ENCODE peak calls at places on chromosomes 5 and 9, in nine cellular contexts. Q, O, B, C, W, E, T, A and M are unnamed samples.

GRCh38 chr9:114287763-114288232 is 35.1 kb upstream of the ORM1 start:
- DNase-seq in T (peak), B (no peak), A (no peak), Q (no peak), W (no peak), C (no peak), E (no peak), O (no peak), M (no peak)

GRCh38 chr5:68449380-68449779 is 233.8 kb downstream of the PIK3R1 start:
- DNase-seq in A (no peak), Q (no peak), E (no peak), B (no peak), W (no peak), T (no peak), O (no peak), C (no peak), M (no peak)

GRCh38 chr5:60382761-60383160 is 317.2 kb downstream of the DEPDC1B start:
- DNase-seq in W (peak), E (peak), A (peak), C (no peak), Q (peak), T (no peak), B (no peak), O (no peak), M (no peak)

GRCh38 chr9:11159318-11159862 is 546.6 kb upstream of the PTPRD start:
- DNase-seq in B (no peak), A (no peak), O (no peak), T (no peak), C (no peak), W (no peak), Q (no peak), E (no peak), M (no peak)

GRCh38 chr5:106493910-106494309 is 1176.8 kb downstream of the EFNA5 start:
- DNase-seq in C (no peak), O (no peak), T (no peak), W (no peak), A (no peak), E (no peak), Q (no peak), B (no peak), M (no peak)

GRCh38 chr5:79508794-79509193 is 5.1 kb downstream of the HOMER1 start:
- DNase-seq in T (no peak), B (no peak), A (no peak), E (no peak), C (no peak), W (no peak), Q (no peak), O (no peak), M (no peak)

GRCh38 chr5:71533614-71534013 is 53.5 kb upstream of the MCCC2 start:
- DNase-seq in C (no peak), O (no peak), W (no peak), T (no peak), E (peak), Q (peak), B (no peak), A (no peak), M (no peak)

GRCh38 chr9:8070779-8071444 is 271.3 kb upstream of the DMAC1 start:
- DNase-seq in B (no peak), C (no peak), T (no peak), W (no peak), O (no peak), A (no peak), E (no peak), Q (no peak), M (no peak)

GRCh38 chr9:127020526-127021078 is 101.8 kb downstream of the ANGPTL2 start:
- DNase-seq in B (no peak), Q (no peak), E (no peak), W (no peak), A (no peak), C (no peak), T (no peak), O (no peak), M (no peak)

GRCh38 chr9:129436751-129437625 is 183.9 kb downstream of the C9orf50 start:
- DNase-seq in O (no peak), T (peak), B (peak), E (peak), W (peak), Q (no peak), A (peak), C (no peak), M (peak)

GRCh38 chr5:111278824-111279504 is 54.8 kb downstream of the CAMK4 start:
- DNase-seq in A (peak), B (peak), W (peak), C (no peak), O (peak), Q (peak), E (peak), T (peak), M (peak)

GRCh38 chr9:4929917-4930316 is 55.2 kb upstream of the JAK2 start:
- DNase-seq in O (no peak), T (no peak), C (no peak), W (no peak), E (peak), B (no peak), Q (no peak), A (no peak), M (no peak)

GRCh38 chr9:93456504-93456903 is 3.1 kb upstream of the FAM120AOS start:
- DNase-seq in Q (peak), B (no peak), E (no peak), C (no peak), A (no peak), O (no peak), W (no peak), T (no peak), M (no peak)

GRCh38 chr9:13444272-13444608 is 164.7 kb upstream of the MPDZ start:
- DNase-seq in Q (no peak), B (no peak), T (no peak), C (no peak), A (no peak), E (no peak), W (no peak), O (no peak), M (no peak)

GRCh38 chr5:146103594-146103993 is 1.8 kb downstream of the PLAC8L1 start:
- DNase-seq in E (peak), T (no peak), B (no peak), Q (peak), W (no peak), A (no peak), O (no peak), C (no peak), M (no peak)

GRCh38 chr9:125361837-125362531 is 100.4 kb downstream of the GAPVD1 start:
- DNase-seq in Q (peak), T (no peak), O (no peak), E (peak), A (no peak), W (no peak), B (no peak), C (no peak), M (no peak)

GRCh38 chr5:73448451-73449136 is at the start of gene FOXD1:
- DNase-seq in B (no peak), W (peak), Q (no peak), E (peak), A (peak), T (peak), C (peak), O (no peak), M (no peak)

GRCh38 chr5:95846554-95847260 is 24.2 kb upstream of the GLRX start:
- DNase-seq in C (peak), T (peak), W (peak), A (peak), E (peak), Q (peak), O (no peak), B (peak), M (peak)

GRCh38 chr9:38185647-38186371 is 116.8 kb upstream of the SHB start:
- DNase-seq in B (no peak), E (no peak), T (no peak), A (no peak), C (no peak), Q (no peak), W (no peak), O (no peak), M (no peak)